ENCODE peak calls at places on chromosomes 4 and X, in five cellular contexts. One of them, this sample, is unnamed.

GRCh38 chr4:161581262-161581661 is 582.5 kb downstream of the FSTL5 start:
- DNase-seq in heart right ventricle: no peak
- DNase-seq in mammary epithelial cell: peak; percentile 37
- DNase-seq in uterus: no peak
- DNase-seq in mucosa of descending colon: no peak
- DNase-seq in this sample: no peak

GRCh38 chr4:149709640-149710039 is 106.0 kb downstream of the IQCM start:
- DNase-seq in heart right ventricle: no peak
- DNase-seq in mammary epithelial cell: no peak
- DNase-seq in uterus: no peak
- DNase-seq in mucosa of descending colon: no peak
- DNase-seq in this sample: no peak

GRCh38 chrX:135985123-135985973 is at the start of gene SLC9A6:
- DNase-seq in heart right ventricle: peak; percentile 69
- DNase-seq in mammary epithelial cell: peak; percentile 50
- DNase-seq in uterus: peak; percentile 75
- DNase-seq in mucosa of descending colon: peak; percentile 83
- DNase-seq in this sample: peak; percentile 73

GRCh38 chrX:10966057-10966456 is 145.1 kb upstream of the HCCS start:
- DNase-seq in heart right ventricle: no peak
- DNase-seq in mammary epithelial cell: no peak
- DNase-seq in uterus: no peak
- DNase-seq in mucosa of descending colon: no peak
- DNase-seq in this sample: no peak

GRCh38 chrX:74670028-74670427 is 55.6 kb upstream of the RLIM start:
- DNase-seq in heart right ventricle: no peak
- DNase-seq in mammary epithelial cell: no peak
- DNase-seq in uterus: no peak
- DNase-seq in mucosa of descending colon: no peak
- DNase-seq in this sample: no peak

GRCh38 chr4:3075652-3075981 is 1.1 kb downstream of the HTT start:
- DNase-seq in heart right ventricle: no peak
- DNase-seq in mammary epithelial cell: no peak
- DNase-seq in uterus: no peak
- DNase-seq in mucosa of descending colon: no peak
- DNase-seq in this sample: no peak

GRCh38 chrX:91331476-91331875 is 103.2 kb upstream of the PABPC5 start:
- DNase-seq in heart right ventricle: no peak
- DNase-seq in mammary epithelial cell: no peak
- DNase-seq in uterus: no peak
- DNase-seq in mucosa of descending colon: no peak
- DNase-seq in this sample: no peak

GRCh38 chr4:83489711-83490326 is 4.9 kb upstream of the ABRAXAS1 start:
- DNase-seq in heart right ventricle: no peak
- DNase-seq in mammary epithelial cell: no peak
- DNase-seq in uterus: no peak
- DNase-seq in mucosa of descending colon: no peak
- DNase-seq in this sample: no peak

GRCh38 chrX:115563633-115564182 is 2.7 kb downstream of the PLS3 start:
- DNase-seq in heart right ventricle: no peak
- DNase-seq in mammary epithelial cell: no peak
- DNase-seq in uterus: no peak
- DNase-seq in mucosa of descending colon: no peak
- DNase-seq in this sample: no peak

GRCh38 chr4:85865256-85865655 is 390.3 kb downstream of the ARHGAP24 start:
- DNase-seq in heart right ventricle: no peak
- DNase-seq in mammary epithelial cell: no peak
- DNase-seq in uterus: no peak
- DNase-seq in mucosa of descending colon: no peak
- DNase-seq in this sample: no peak

GRCh38 chr4:30821275-30821674 is 101.1 kb downstream of the PCDH7 start:
- DNase-seq in heart right ventricle: no peak
- DNase-seq in mammary epithelial cell: no peak
- DNase-seq in uterus: no peak
- DNase-seq in mucosa of descending colon: no peak
- DNase-seq in this sample: no peak

GRCh38 chr4:123616970-123617392 is 220.4 kb downstream of the SPRY1 start:
- DNase-seq in heart right ventricle: peak; percentile 86
- DNase-seq in mammary epithelial cell: no peak
- DNase-seq in uterus: peak; percentile 61
- DNase-seq in mucosa of descending colon: no peak
- DNase-seq in this sample: peak; percentile 30

GRCh38 chr4:101643201-101643600 is 147.3 kb upstream of the BANK1 start:
- DNase-seq in heart right ventricle: no peak
- DNase-seq in mammary epithelial cell: peak; percentile 92
- DNase-seq in uterus: no peak
- DNase-seq in mucosa of descending colon: no peak
- DNase-seq in this sample: no peak

GRCh38 chrX:34578237-34578636 is 78.8 kb downstream of the TMEM47 start:
- DNase-seq in heart right ventricle: peak; percentile 4
- DNase-seq in mammary epithelial cell: peak; percentile 10
- DNase-seq in uterus: no peak
- DNase-seq in mucosa of descending colon: no peak
- DNase-seq in this sample: no peak

GRCh38 chr4:8911311-8912088 is 39.9 kb upstream of the HMX1 start:
- DNase-seq in heart right ventricle: no peak
- DNase-seq in mammary epithelial cell: no peak
- DNase-seq in uterus: peak; percentile 8
- DNase-seq in mucosa of descending colon: no peak
- DNase-seq in this sample: peak; percentile 5

GRCh38 chrX:83658731-83659130 is 150.6 kb downstream of the POU3F4 start:
- DNase-seq in heart right ventricle: no peak
- DNase-seq in mammary epithelial cell: no peak
- DNase-seq in uterus: no peak
- DNase-seq in mucosa of descending colon: no peak
- DNase-seq in this sample: no peak

GRCh38 chr4:57098945-57099344 is 11.2 kb downstream of the IGFBP7 start:
- DNase-seq in heart right ventricle: no peak
- DNase-seq in mammary epithelial cell: peak; percentile 38
- DNase-seq in uterus: no peak
- DNase-seq in mucosa of descending colon: no peak
- DNase-seq in this sample: no peak

GRCh38 chr4:187396106-187396505 is 599.5 kb upstream of the ZFP42 start:
- DNase-seq in heart right ventricle: no peak
- DNase-seq in mammary epithelial cell: no peak
- DNase-seq in uterus: no peak
- DNase-seq in mucosa of descending colon: no peak
- DNase-seq in this sample: no peak
- TF ChIP-seq CTCF in heart right ventricle: no peak
- TF ChIP-seq CTCF in mammary epithelial cell: no peak
- TF ChIP-seq CTCF in uterus: no peak
- TF ChIP-seq CTCF in mucosa of descending colon: no peak
- TF ChIP-seq CTCF in this sample: no peak

DNA sequence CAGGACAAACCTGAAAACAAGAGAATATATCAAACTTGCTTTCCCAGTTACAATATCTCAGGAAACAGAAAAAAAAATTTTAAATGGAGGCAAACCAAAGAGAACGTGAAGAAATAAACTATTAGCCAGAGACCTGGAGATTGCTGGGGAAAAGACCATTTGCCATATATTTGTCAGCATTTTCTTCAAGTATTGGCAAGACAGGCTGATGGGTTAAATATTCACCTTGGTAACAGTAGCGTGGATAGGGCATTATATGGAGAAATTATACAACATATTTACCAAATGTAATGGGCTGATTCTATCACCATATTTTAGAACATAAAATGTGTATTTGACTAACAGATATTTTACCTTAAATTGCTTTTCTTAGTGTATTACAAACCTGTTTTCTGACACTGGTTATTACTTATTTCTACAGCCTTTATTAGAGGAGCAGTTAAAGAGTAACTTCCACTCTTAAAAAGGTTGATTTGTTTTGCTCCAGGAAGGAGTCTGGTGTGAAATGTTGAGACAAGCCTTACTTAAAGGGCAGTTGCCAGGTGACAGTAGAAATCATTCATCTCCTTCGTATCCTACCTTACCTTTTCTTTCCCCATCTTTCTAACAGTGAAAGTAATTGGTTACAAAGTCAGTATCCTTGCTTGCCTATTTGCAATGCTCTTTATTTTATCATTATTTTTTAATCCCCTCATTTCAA is 575.5 kb downstream of the GBA3 start:
- DNase-seq in heart right ventricle: no peak
- DNase-seq in mammary epithelial cell: no peak
- DNase-seq in uterus: no peak
- DNase-seq in mucosa of descending colon: no peak
- DNase-seq in this sample: no peak
- H3K4me1 ChIP-seq in heart right ventricle: no peaks in the 10 kb centered on the region
- H3K4me1 ChIP-seq in mammary epithelial cell: no peaks in the 10 kb centered on the region
- H3K4me1 ChIP-seq in uterus: no peaks in the 10 kb centered on the region
- H3K4me1 ChIP-seq in mucosa of descending colon: no peaks in the 10 kb centered on the region
- H3K4me1 ChIP-seq in this sample: peaks cover 6% of the 10 kb centered on the region

GRCh38 chrX:57528670-57529255 is 63.0 kb upstream of the ZXDB start:
- DNase-seq in heart right ventricle: no peak
- DNase-seq in mammary epithelial cell: peak; percentile 9
- DNase-seq in uterus: no peak
- DNase-seq in mucosa of descending colon: no peak
- DNase-seq in this sample: no peak
- TF ChIP-seq CTCF in heart right ventricle: no peak
- TF ChIP-seq CTCF in mammary epithelial cell: peak; percentile 64
- TF ChIP-seq CTCF in uterus: no peak
- TF ChIP-seq CTCF in mucosa of descending colon: no peak
- TF ChIP-seq CTCF in this sample: peak; percentile 21

GRCh38 chr4:6709230-6710114 is at the start of gene MRFAP1L1:
- DNase-seq in heart right ventricle: peak; percentile 98
- DNase-seq in mammary epithelial cell: peak; percentile 96
- DNase-seq in uterus: peak; percentile 97
- DNase-seq in mucosa of descending colon: peak; percentile 98
- DNase-seq in this sample: peak; percentile 97
- H3K4me1 ChIP-seq in heart right ventricle: peaks cover 53% of the 10 kb centered on the region
- H3K4me1 ChIP-seq in mammary epithelial cell: peaks cover 16% of the 10 kb centered on the region
- H3K4me1 ChIP-seq in uterus: no peaks in the 10 kb centered on the region
- H3K4me1 ChIP-seq in mucosa of descending colon: peaks cover 18% of the 10 kb centered on the region
- H3K4me1 ChIP-seq in this sample: peaks cover 12% of the 10 kb centered on the region

This sample was measured in pancreas.